ENCODE peak calls at places on chromosome 5, in four cellular contexts. One of them, this sample, is unnamed.

GRCh38 chr5:53243403-53243802 is 133.8 kb upstream of the MOCS2 start:
- DNase-seq in GM23248: no peak
- DNase-seq in neuronal stem cell: no peak
- DNase-seq in fibroblast of lung: no peak
- DNase-seq in this sample: peak; percentile 47

GRCh38 chr5:142013734-142014495 is 1.1 kb upstream of the GNPDA1 start:
- DNase-seq in fibroblast of lung: peak; percentile 54
- DNase-seq in neuronal stem cell: no peak
- DNase-seq in GM23248: peak; percentile 91
- DNase-seq in this sample: peak; percentile 47

GRCh38 chr5:72248352-72249032 is 71.5 kb downstream of the MRPS27 start:
- DNase-seq in GM23248: peak; percentile 93
- DNase-seq in fibroblast of lung: peak; percentile 88
- DNase-seq in neuronal stem cell: no peak
- DNase-seq in this sample: no peak

GRCh38 chr5:61800450-61800849 is 468.4 kb downstream of the ZSWIM6 start:
- DNase-seq in fibroblast of lung: no peak
- DNase-seq in neuronal stem cell: no peak
- DNase-seq in GM23248: no peak
- DNase-seq in this sample: no peak

GRCh38 chr5:82096249-82096648 is 124.4 kb downstream of the ATG10 start:
- DNase-seq in neuronal stem cell: no peak
- DNase-seq in GM23248: no peak
- DNase-seq in fibroblast of lung: no peak
- DNase-seq in this sample: no peak

GRCh38 chr5:167585184-167585583 is 706.3 kb upstream of the WWC1 start:
- DNase-seq in GM23248: no peak
- DNase-seq in neuronal stem cell: no peak
- DNase-seq in fibroblast of lung: no peak
- DNase-seq in this sample: no peak

GRCh38 chr5:42531611-42532010 is 108.4 kb downstream of the GHR start:
- DNase-seq in neuronal stem cell: no peak
- DNase-seq in GM23248: peak; percentile 67
- DNase-seq in fibroblast of lung: no peak
- DNase-seq in this sample: no peak

GRCh38 chr5:173213236-173213933 is 21.6 kb downstream of the NKX2-5 start:
- DNase-seq in neuronal stem cell: no peak
- DNase-seq in fibroblast of lung: no peak
- DNase-seq in GM23248: no peak
- DNase-seq in this sample: no peak

GRCh38 chr5:130529716-130530485 is 625.6 kb downstream of the CHSY3 start:
- DNase-seq in fibroblast of lung: no peak
- DNase-seq in GM23248: no peak
- DNase-seq in neuronal stem cell: no peak
- DNase-seq in this sample: no peak

GRCh38 chr5:72842816-72843215 is 26.4 kb downstream of the TNPO1 start:
- DNase-seq in neuronal stem cell: no peak
- DNase-seq in GM23248: peak; percentile 75
- DNase-seq in fibroblast of lung: peak; percentile 42
- DNase-seq in this sample: no peak

GRCh38 chr5:150458819-150459557 is 9.4 kb upstream of the RPS14 start:
- DNase-seq in neuronal stem cell: peak; percentile 72
- DNase-seq in fibroblast of lung: peak; percentile 48
- DNase-seq in GM23248: peak; percentile 74
- DNase-seq in this sample: peak; percentile 93

GRCh38 chr5:96377167-96377566 is 55.9 kb downstream of the PCSK1 start:
- DNase-seq in neuronal stem cell: no peak
- DNase-seq in fibroblast of lung: peak; percentile 15
- DNase-seq in GM23248: peak; percentile 68
- DNase-seq in this sample: no peak

GRCh38 chr5:113806250-113806649 is 292.8 kb downstream of the YTHDC2 start:
- DNase-seq in fibroblast of lung: peak; percentile 75
- DNase-seq in neuronal stem cell: peak; percentile 23
- DNase-seq in GM23248: peak; percentile 68
- DNase-seq in this sample: peak; percentile 44

GRCh38 chr5:97545856-97546570 is 363.0 kb upstream of the RIOK2 start:
- DNase-seq in fibroblast of lung: peak; percentile 33
- DNase-seq in neuronal stem cell: no peak
- DNase-seq in GM23248: peak; percentile 55
- DNase-seq in this sample: no peak

GRCh38 chr5:34657550-34657921 is 1.4 kb downstream of the RAI14 start:
- DNase-seq in GM23248: peak; percentile 71
- DNase-seq in neuronal stem cell: no peak
- DNase-seq in fibroblast of lung: peak; percentile 69
- DNase-seq in this sample: no peak

GRCh38 chr5:138972836-138973235 is 97.7 kb upstream of the LRRTM2 start:
- DNase-seq in fibroblast of lung: no peak
- DNase-seq in neuronal stem cell: no peak
- DNase-seq in GM23248: no peak
- DNase-seq in this sample: no peak

GRCh38 chr5:75113354-75113753 is 61.0 kb upstream of the GCNT4 start:
- DNase-seq in fibroblast of lung: no peak
- DNase-seq in GM23248: no peak
- DNase-seq in neuronal stem cell: no peak
- DNase-seq in this sample: no peak

GRCh38 chr5:151182501-151182900 is 24.9 kb upstream of the ANXA6 start:
- DNase-seq in GM23248: no peak
- DNase-seq in neuronal stem cell: no peak
- DNase-seq in fibroblast of lung: no peak
- DNase-seq in this sample: no peak

GRCh38 chr5:95892784-95893354 is 68.8 kb downstream of the ELL2 start:
- DNase-seq in fibroblast of lung: peak; percentile 34
- DNase-seq in GM23248: peak; percentile 65
- DNase-seq in neuronal stem cell: no peak
- DNase-seq in this sample: peak; percentile 77

GRCh38 chr5:112226215-112226614 is 192.9 kb downstream of the EPB41L4A start:
- DNase-seq in fibroblast of lung: no peak
- DNase-seq in GM23248: no peak
- DNase-seq in neuronal stem cell: no peak
- DNase-seq in this sample: no peak

GRCh38 chr5:178277346-178277745 is 44.7 kb upstream of the PHYKPL start:
- DNase-seq in fibroblast of lung: no peak
- DNase-seq in neuronal stem cell: no peak
- DNase-seq in GM23248: no peak
- DNase-seq in this sample: no peak

GRCh38 chr5:32298056-32298420 is 14.7 kb downstream of the MTMR12 start:
- DNase-seq in neuronal stem cell: no peak
- DNase-seq in GM23248: no peak
- DNase-seq in fibroblast of lung: no peak
- DNase-seq in this sample: no peak

GRCh38 chr5:78317515-78317914 is 23.0 kb upstream of the AP3B1 start:
- DNase-seq in neuronal stem cell: no peak
- DNase-seq in GM23248: no peak
- DNase-seq in fibroblast of lung: no peak
- DNase-seq in this sample: no peak
- H2AFZ ChIP-seq in neuronal stem cell: peak overlapping the region; percentile 11
- H2AFZ ChIP-seq in GM23248: no peak overlapping the region
- H2AFZ ChIP-seq in fibroblast of lung: no peak overlapping the region
- H2AFZ ChIP-seq in this sample: no peak overlapping the region

DNA sequence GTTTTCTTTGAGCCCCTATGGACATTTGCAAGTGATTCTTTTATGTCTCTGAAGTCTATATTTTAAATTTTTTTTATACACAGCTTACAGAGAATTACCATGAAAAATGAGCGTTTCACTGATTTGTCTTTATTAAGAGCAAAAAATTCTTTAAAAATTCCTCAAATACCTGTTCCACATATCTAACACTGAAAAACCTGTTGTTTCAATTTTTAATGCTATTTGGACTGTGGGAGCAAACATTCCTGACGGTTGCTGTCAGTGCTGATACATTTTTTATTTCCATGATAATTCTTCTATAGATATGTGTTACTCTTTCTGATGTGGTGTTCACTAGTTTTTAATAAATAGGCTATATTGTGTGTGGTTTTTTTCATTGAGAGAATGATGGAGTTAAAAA is 199.8 kb downstream of the GDNF start:
- DNase-seq in neuronal stem cell: no peak
- DNase-seq in GM23248: no peak
- DNase-seq in fibroblast of lung: peak; percentile 57
- DNase-seq in this sample: no peak
- H3K4me2 ChIP-seq in neuronal stem cell: no peak overlapping the region
- H3K4me2 ChIP-seq in GM23248: no peak overlapping the region
- H3K4me2 ChIP-seq in fibroblast of lung: no peak overlapping the region
- H3K4me2 ChIP-seq in this sample: no peak overlapping the region

DNA sequence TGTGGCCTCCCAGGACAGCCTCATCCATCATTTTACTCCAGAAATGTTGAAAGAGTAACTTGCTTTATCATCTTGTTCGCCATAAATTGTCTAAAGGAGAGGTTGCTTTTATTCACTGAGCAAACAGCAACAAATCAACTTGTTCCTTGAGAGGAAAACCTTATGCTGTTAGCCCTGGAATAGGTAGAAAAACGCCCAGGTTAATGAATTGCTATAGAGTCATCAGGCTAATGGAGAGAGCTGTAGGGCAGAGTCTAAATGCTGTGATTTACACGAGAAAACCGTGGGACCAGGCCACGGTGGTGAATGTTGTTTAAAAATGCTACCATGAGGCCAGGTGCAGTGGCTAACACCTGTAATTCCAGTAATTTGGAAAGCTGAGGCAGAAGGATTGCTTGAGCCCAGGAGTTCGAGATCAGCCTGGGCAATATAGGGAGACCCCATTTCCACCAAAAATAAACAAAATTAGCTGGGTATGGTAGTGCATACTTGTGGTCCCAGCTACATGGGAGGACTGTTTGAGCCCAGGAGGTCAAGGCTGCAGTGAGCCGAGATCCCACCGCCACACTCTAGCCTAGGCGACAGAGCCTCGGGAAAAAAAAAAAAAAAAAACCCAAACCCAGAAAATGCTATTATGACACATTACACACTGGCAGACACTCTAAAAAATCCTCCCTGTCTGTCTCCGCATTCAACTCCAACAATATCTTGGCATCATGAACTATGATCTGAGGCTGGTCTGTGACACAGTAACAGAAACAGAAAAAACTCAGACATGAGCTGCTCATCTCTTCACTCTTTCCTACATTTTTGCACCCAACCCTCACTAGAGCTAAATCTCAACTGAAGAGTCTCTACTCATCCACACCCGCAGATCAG is 118.5 kb upstream of the RETREG1 start:
- DNase-seq in fibroblast of lung: peak; percentile 29
- DNase-seq in neuronal stem cell: no peak
- DNase-seq in GM23248: peak; percentile 44
- DNase-seq in this sample: no peak
- H3K9ac ChIP-seq in fibroblast of lung: no peak overlapping the region
- H3K9ac ChIP-seq in neuronal stem cell: no peak overlapping the region
- H3K9ac ChIP-seq in GM23248: no peak overlapping the region
- H3K9ac ChIP-seq in this sample: no peak overlapping the region

GRCh38 chr5:55226027-55226933 is 835 bp downstream of the MCIDAS start:
- DNase-seq in GM23248: peak; percentile 67
- DNase-seq in fibroblast of lung: peak; percentile 37
- DNase-seq in neuronal stem cell: peak; percentile 73
- DNase-seq in this sample: peak; percentile 95
- H2AFZ ChIP-seq in GM23248: peak overlapping the region; percentile 77
- H2AFZ ChIP-seq in fibroblast of lung: no peak overlapping the region
- H2AFZ ChIP-seq in neuronal stem cell: peak overlapping the region; percentile 95
- H2AFZ ChIP-seq in this sample: peak overlapping the region; percentile 99

GRCh38 chr5:59842999-59843398 is 50.5 kb downstream of the PDE4D start:
- DNase-seq in GM23248: peak; percentile 6
- DNase-seq in neuronal stem cell: no peak
- DNase-seq in fibroblast of lung: peak; percentile 61
- DNase-seq in this sample: no peak
- H3K4me2 ChIP-seq in GM23248: no peak overlapping the region
- H3K4me2 ChIP-seq in neuronal stem cell: no peak overlapping the region
- H3K4me2 ChIP-seq in fibroblast of lung: no peak overlapping the region
- H3K4me2 ChIP-seq in this sample: no peak overlapping the region

GRCh38 chr5:14263700-14264099 is 120.6 kb downstream of the TRIO start:
- DNase-seq in GM23248: no peak
- DNase-seq in fibroblast of lung: no peak
- DNase-seq in neuronal stem cell: no peak
- DNase-seq in this sample: no peak
- H3K9ac ChIP-seq in GM23248: peak overlapping the region; percentile 72
- H3K9ac ChIP-seq in fibroblast of lung: no peak overlapping the region
- H3K9ac ChIP-seq in neuronal stem cell: no peak overlapping the region
- H3K9ac ChIP-seq in this sample: no peak overlapping the region

GRCh38 chr5:68129364-68129763 is 86.2 kb upstream of the PIK3R1 start:
- DNase-seq in neuronal stem cell: no peak
- DNase-seq in fibroblast of lung: no peak
- DNase-seq in GM23248: no peak
- DNase-seq in this sample: no peak

GRCh38 chr5:68134033-68134668 is 81.4 kb upstream of the PIK3R1 start:
- DNase-seq in fibroblast of lung: no peak
- DNase-seq in neuronal stem cell: no peak
- DNase-seq in GM23248: no peak
- DNase-seq in this sample: no peak

GRCh38 chr5:68126871-68127270 is 88.7 kb upstream of the PIK3R1 start:
- DNase-seq in fibroblast of lung: no peak
- DNase-seq in neuronal stem cell: no peak
- DNase-seq in GM23248: peak; percentile 36
- DNase-seq in this sample: no peak

GRCh38 chr5:68134669-68135313 is 80.8 kb upstream of the PIK3R1 start:
- DNase-seq in GM23248: no peak
- DNase-seq in neuronal stem cell: no peak
- DNase-seq in fibroblast of lung: no peak
- DNase-seq in this sample: no peak

GRCh38 chr5:68130253-68130652 is 85.3 kb upstream of the PIK3R1 start:
- DNase-seq in neuronal stem cell: no peak
- DNase-seq in GM23248: no peak
- DNase-seq in fibroblast of lung: no peak
- DNase-seq in this sample: no peak
- H2AFZ ChIP-seq in neuronal stem cell: no peak overlapping the region
- H2AFZ ChIP-seq in GM23248: no peak overlapping the region
- H2AFZ ChIP-seq in fibroblast of lung: no peak overlapping the region
- H2AFZ ChIP-seq in this sample: no peak overlapping the region